ENCODE peak calls at places on chromosome 12, in four cellular contexts. One of them, this sample, is unnamed.

GRCh38 chr12:126883737-126884136 is 1383.2 kb upstream of the TMEM132C start:
- DNase-seq in HFFc6: no peak
- DNase-seq in omental fat pad: no peak
- DNase-seq in fibroblast of mammary gland: no peak
- DNase-seq in this sample: no peak

GRCh38 chr12:106585862-106586534 is 3.2 kb downstream of the RFX4 start:
- DNase-seq in omental fat pad: no peak
- DNase-seq in HFFc6: no peak
- DNase-seq in fibroblast of mammary gland: no peak
- DNase-seq in this sample: no peak

GRCh38 chr12:105201389-105201788 is 34.6 kb downstream of the APPL2 start:
- DNase-seq in HFFc6: no peak
- DNase-seq in fibroblast of mammary gland: no peak
- DNase-seq in omental fat pad: no peak
- DNase-seq in this sample: no peak

GRCh38 chr12:32569256-32569655 is 109.8 kb upstream of the DNM1L start:
- DNase-seq in omental fat pad: no peak
- DNase-seq in HFFc6: no peak
- DNase-seq in fibroblast of mammary gland: no peak
- DNase-seq in this sample: no peak

GRCh38 chr12:51324953-51325352 is 979 bp upstream of the BIN2 start:
- DNase-seq in omental fat pad: no peak
- DNase-seq in HFFc6: no peak
- DNase-seq in fibroblast of mammary gland: no peak
- DNase-seq in this sample: no peak

GRCh38 chr12:74732801-74733200 is 195.2 kb downstream of the ATXN7L3B start:
- DNase-seq in fibroblast of mammary gland: no peak
- DNase-seq in HFFc6: no peak
- DNase-seq in omental fat pad: no peak
- DNase-seq in this sample: no peak

GRCh38 chr12:121295746-121296617 is 527 bp downstream of the CAMKK2 start:
- DNase-seq in fibroblast of mammary gland: no peak
- DNase-seq in omental fat pad: no peak
- DNase-seq in HFFc6: no peak
- DNase-seq in this sample: no peak

GRCh38 chr12:12964255-12964654 is 12.3 kb upstream of the GPRC5D start:
- DNase-seq in HFFc6: no peak
- DNase-seq in fibroblast of mammary gland: no peak
- DNase-seq in omental fat pad: no peak
- DNase-seq in this sample: no peak

GRCh38 chr12:59372971-59373370 is 222.9 kb upstream of the SLC16A7 start:
- DNase-seq in HFFc6: no peak
- DNase-seq in fibroblast of mammary gland: peak
- DNase-seq in omental fat pad: no peak
- DNase-seq in this sample: no peak
- TF ChIP-seq CTCF in HFFc6: peak
- TF ChIP-seq CTCF in fibroblast of mammary gland: peak
- TF ChIP-seq CTCF in omental fat pad: no peak
- TF ChIP-seq CTCF in this sample: peak

GRCh38 chr12:15732341-15733061 is 56.7 kb downstream of the EPS8 start:
- DNase-seq in fibroblast of mammary gland: peak
- DNase-seq in omental fat pad: no peak
- DNase-seq in HFFc6: no peak
- DNase-seq in this sample: no peak
- TF ChIP-seq CTCF in fibroblast of mammary gland: no peak
- TF ChIP-seq CTCF in omental fat pad: no peak
- TF ChIP-seq CTCF in HFFc6: no peak
- TF ChIP-seq CTCF in this sample: no peak

GRCh38 chr12:15580431-15580830 is 208.8 kb downstream of the EPS8 start:
- DNase-seq in HFFc6: no peak
- DNase-seq in omental fat pad: no peak
- DNase-seq in fibroblast of mammary gland: no peak
- DNase-seq in this sample: no peak
- TF ChIP-seq CTCF in HFFc6: peak
- TF ChIP-seq CTCF in omental fat pad: no peak
- TF ChIP-seq CTCF in fibroblast of mammary gland: peak
- TF ChIP-seq CTCF in this sample: no peak

GRCh38 chr12:103244596-103244995 is 251.2 kb downstream of the C12orf42 start:
- DNase-seq in omental fat pad: no peak
- DNase-seq in fibroblast of mammary gland: no peak
- DNase-seq in HFFc6: no peak
- DNase-seq in this sample: no peak

DNA sequence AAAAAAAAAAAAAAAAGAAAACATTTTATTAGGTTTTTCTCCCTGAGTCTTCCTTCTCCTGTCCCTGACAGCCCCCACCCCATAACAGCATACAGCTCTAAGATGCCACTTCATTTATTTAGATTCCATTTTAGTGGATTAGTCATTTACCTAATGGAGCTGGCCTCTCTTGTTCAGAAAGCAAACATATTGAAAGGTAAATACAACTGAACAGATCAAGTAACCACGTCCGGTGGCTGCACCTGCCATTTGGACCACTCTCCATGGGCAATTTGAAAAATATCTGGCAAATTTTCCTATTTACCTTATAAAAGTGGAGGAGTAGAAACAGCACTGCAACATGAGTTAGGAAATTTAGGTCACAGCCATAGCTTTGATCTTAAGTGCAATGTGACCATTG is 254.6 kb downstream of the C12orf42 start:
- DNase-seq in fibroblast of mammary gland: no peak
- DNase-seq in HFFc6: no peak
- DNase-seq in omental fat pad: no peak
- DNase-seq in this sample: no peak
- TF ChIP-seq CTCF in fibroblast of mammary gland: no peak
- TF ChIP-seq CTCF in HFFc6: no peak
- TF ChIP-seq CTCF in omental fat pad: no peak
- TF ChIP-seq CTCF in this sample: no peak

GRCh38 chr12:48005750-48006021 is 1.4 kb upstream of the COL2A1 start:
- DNase-seq in fibroblast of mammary gland: no peak
- DNase-seq in HFFc6: no peak
- DNase-seq in omental fat pad: no peak
- DNase-seq in this sample: no peak
- TF ChIP-seq CTCF in fibroblast of mammary gland: no peak
- TF ChIP-seq CTCF in HFFc6: no peak
- TF ChIP-seq CTCF in omental fat pad: no peak
- TF ChIP-seq CTCF in this sample: no peak

DNA sequence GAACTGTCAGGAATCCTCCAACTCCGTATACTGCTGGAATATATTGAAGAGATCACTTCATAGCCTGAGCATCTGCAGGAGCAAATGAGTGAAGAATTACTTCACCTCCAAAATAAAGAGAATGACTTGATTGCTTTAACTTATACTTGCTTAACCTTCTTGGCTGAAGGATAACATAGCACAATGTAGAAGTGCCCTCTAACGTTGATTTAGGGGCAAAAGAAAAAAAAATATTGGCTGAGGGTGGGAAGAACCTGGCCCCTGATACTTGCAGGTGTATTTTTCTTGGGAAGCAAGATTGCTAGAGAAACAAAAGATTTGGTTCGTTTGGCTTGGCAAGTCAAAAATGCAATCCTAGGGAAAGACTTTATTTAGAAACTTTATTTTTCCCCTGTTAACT is 272.7 kb upstream of the FAR2 start:
- DNase-seq in HFFc6: no peak
- DNase-seq in omental fat pad: no peak
- DNase-seq in fibroblast of mammary gland: no peak
- DNase-seq in this sample: no peak
- TF ChIP-seq CTCF in HFFc6: no peak
- TF ChIP-seq CTCF in omental fat pad: no peak
- TF ChIP-seq CTCF in fibroblast of mammary gland: no peak
- TF ChIP-seq CTCF in this sample: no peak

GRCh38 chr12:91833780-91834359 is 311.8 kb downstream of the BTG1 start:
- DNase-seq in omental fat pad: no peak
- DNase-seq in fibroblast of mammary gland: no peak
- DNase-seq in HFFc6: no peak
- DNase-seq in this sample: no peak
- TF ChIP-seq CTCF in omental fat pad: no peak
- TF ChIP-seq CTCF in fibroblast of mammary gland: no peak
- TF ChIP-seq CTCF in HFFc6: no peak
- TF ChIP-seq CTCF in this sample: no peak